ENCODE peak calls at places on chromosomes 2 and 18, in four cellular contexts. I is heart left ventricle, J is IMR-90, U is breast epithelium. P is an unnamed sample.
A peak's percentile ranks its signal among the peaks of the same experiment; 100 is the strongest.

GRCh38 chr2:18940184-18940583 is 350.8 kb upstream of the NT5C1B start:
- DNase-seq in I (no peak), U (no peak), J (no peak), P (no peak)

GRCh38 chr2:165794520-165794882 is 454 bp upstream of the GALNT3 start:
- DNase-seq in J (peak; percentile 45), U (peak; percentile 52), I (peak; percentile 25), P (peak; percentile 62)

GRCh38 chr2:37091873-37092272 is 7.6 kb downstream of the GPATCH11 start:
- DNase-seq in J (no peak), U (no peak), I (no peak), P (no peak)

GRCh38 chr2:216665717-216666116 is 29.6 kb downstream of the IGFBP5 start:
- DNase-seq in I (no peak), J (no peak), U (no peak), P (peak; percentile 63)

GRCh38 chr2:215407061-215407460 is 28.8 kb downstream of the FN1 start:
- DNase-seq in J (no peak), U (no peak), I (no peak), P (no peak)

GRCh38 chr18:35642802-35643201 is 61.3 kb downstream of the GALNT1 start:
- DNase-seq in U (no peak), I (no peak), J (peak; percentile 7), P (no peak)

GRCh38 chr18:75582406-75582821 is 154.9 kb upstream of the SMIM21 start:
- DNase-seq in J (peak; percentile 76), U (no peak), I (no peak), P (no peak)

GRCh38 chr2:147430408-147430807 is 414.4 kb upstream of the ACVR2A start:
- DNase-seq in J (no peak), U (no peak), I (no peak), P (peak; percentile 92)

GRCh38 chr2:220455389-220455788 is 828.0 kb downstream of the SLC4A3 start:
- DNase-seq in U (no peak), J (peak; percentile 74), I (no peak), P (no peak)

GRCh38 chr2:30994227-30995056 is 143.8 kb downstream of the GALNT14 start:
- DNase-seq in I (no peak), J (no peak), U (no peak), P (no peak)

GRCh38 chr2:54388093-54388492 is 68.0 kb upstream of the SPTBN1 start:
- DNase-seq in J (no peak), U (no peak), I (no peak), P (no peak)

DNA sequence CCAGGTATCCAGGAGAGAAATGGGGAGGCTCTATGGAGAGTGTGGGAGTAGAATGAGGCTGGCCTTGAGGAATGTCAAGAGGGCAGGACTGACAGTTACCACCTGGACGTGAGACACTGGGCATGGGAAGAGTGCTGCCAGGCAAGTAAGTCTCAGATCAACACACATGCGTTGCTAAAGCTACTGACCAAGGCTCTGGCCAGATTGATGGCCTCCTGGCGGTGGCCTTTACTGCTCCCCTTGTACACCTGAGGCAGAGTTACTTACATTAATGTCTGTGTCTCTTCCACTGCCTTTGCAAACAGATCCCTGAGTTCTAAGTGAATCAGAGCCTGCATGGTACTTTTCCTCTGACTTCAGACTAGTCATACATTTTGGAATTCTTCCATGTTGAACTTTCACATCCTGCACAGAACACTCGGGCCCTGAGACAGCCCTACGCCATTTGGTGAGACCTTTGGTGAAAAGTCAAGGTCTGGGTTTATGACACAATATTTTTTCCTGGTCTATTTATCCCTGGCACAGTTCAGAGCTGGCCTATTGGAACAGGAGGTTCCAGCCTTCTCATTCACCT is 398.8 kb upstream of the TRIB2 start:
- DNase-seq in J (peak; percentile 96), I (no peak), U (no peak), P (peak; percentile 19)
- H3K27ac ChIP-seq in J (peak overlapping the region; percentile 58), I (no peak overlapping the region), U (peak overlapping the region; percentile 63), P (no peak overlapping the region)

GRCh38 chr2:238520359-238520886 is 93.7 kb downstream of the ASB1 start:
- DNase-seq in U (no peak), J (no peak), I (no peak), P (no peak)
- H3K9me3 ChIP-seq in U (peaks cover 12% of the 10 kb centered on the region), J (peaks cover 11% of the 10 kb centered on the region), I (no peaks in the 10 kb centered on the region), P (no peaks in the 10 kb centered on the region)

GRCh38 chr2:157876066-157876770 is at the start of gene ACVR1:
- DNase-seq in I (peak; percentile 97), U (peak; percentile 95), J (peak; percentile 98), P (peak; percentile 95)
- TF ChIP-seq POLR2A in I (peak; percentile 67), U (peak; percentile 71), J (peak; percentile 40), P (peak; percentile 83)

GRCh38 chr2:160203422-160203821 is 3.4 kb upstream of the ITGB6 start:
- DNase-seq in U (no peak), I (no peak), J (no peak), P (no peak)
- H3K27ac ChIP-seq in U (peak overlapping the region; percentile 89), I (no peak overlapping the region), J (no peak overlapping the region), P (no peak overlapping the region)

DNA sequence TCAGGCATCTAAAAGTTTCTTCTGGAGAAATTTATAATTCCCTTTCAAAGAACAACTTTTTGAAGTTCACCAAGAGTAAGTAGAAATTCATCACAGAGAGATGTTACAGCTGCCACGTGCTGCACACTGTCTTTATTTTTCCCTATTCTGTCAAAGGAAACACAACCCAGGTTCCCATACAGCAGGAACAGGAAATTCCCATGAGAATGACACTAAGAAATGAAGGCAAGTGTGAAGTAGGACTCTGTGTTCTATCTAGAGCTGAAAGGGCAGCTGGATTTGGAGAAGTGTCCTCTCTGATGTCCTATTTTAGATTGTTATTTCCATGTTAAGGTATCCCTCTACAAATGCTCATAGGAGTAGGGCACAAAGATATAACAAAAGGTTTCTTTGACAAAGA is 58.8 kb downstream of the PID1 start:
- DNase-seq in I (no peak), U (no peak), J (no peak), P (no peak)
- H3K9me3 ChIP-seq in I (no peaks in the 10 kb centered on the region), U (peaks cover 4% of the 10 kb centered on the region), J (peaks cover 4% of the 10 kb centered on the region), P (no peaks in the 10 kb centered on the region)